ENCODE peak calls at places on chromosomes 1 and 21, in four cellular contexts. A is ACHN; N is activated T-cell treated with anti-CD3 and anti-CD28 coated beads, Interleukin-2, amount 50 U/mL, for 72 hours; O is CD8-positive, alpha-beta T cell. P is an unnamed sample.

GRCh38 chr1:154998818-154999650 is 3.6 kb upstream of the ZBTB7B start:
- DNase-seq in A (peak; percentile 76), N (peak; percentile 80), O (peak; percentile 47), P (peak; percentile 72)

GRCh38 chr1:216034506-216034905 is 388.7 kb downstream of the USH2A start:
- DNase-seq in A (peak; percentile 53), N (no peak), O (no peak), P (peak; percentile 41)

GRCh38 chr1:98053471-98054366 is 132.9 kb upstream of the DPYD start:
- DNase-seq in A (peak; percentile 78), N (peak; percentile 61), O (peak; percentile 39), P (peak; percentile 82)

GRCh38 chr21:16241500-16241963 is 511.8 kb downstream of the USP25 start:
- DNase-seq in A (no peak), N (no peak), O (no peak), P (no peak)

GRCh38 chr1:161200992-161201827 is 957 bp upstream of the NDUFS2 start:
- DNase-seq in A (no peak), N (no peak), O (no peak), P (no peak)

GRCh38 chr1:237976345-237976744 is 85.6 kb upstream of the ZP4 start:
- DNase-seq in A (no peak), N (no peak), O (no peak), P (no peak)

GRCh38 chr21:27047331-27048314 is 80.7 kb upstream of the ADAMTS5 start:
- DNase-seq in A (no peak), N (no peak), O (no peak), P (no peak)

GRCh38 chr1:94858276-94858675 is 38.1 kb downstream of the SLC44A3 start:
- DNase-seq in A (no peak), N (no peak), O (no peak), P (no peak)

GRCh38 chr1:179231923-179232322 is 2.4 kb upstream of the ABL2 start:
- DNase-seq in A (no peak), N (no peak), O (no peak), P (no peak)

GRCh38 chr21:32726742-32727477 is 903 bp downstream of the SYNJ1 start:
- DNase-seq in A (peak; percentile 23), N (no peak), O (no peak), P (peak; percentile 3)

GRCh38 chr1:67031121-67031520 is 22.8 kb downstream of the SLC35D1 start:
- DNase-seq in A (no peak), N (no peak), O (no peak), P (no peak)

GRCh38 chr1:18945401-18945849 is 11.1 kb downstream of the IFFO2 start:
- DNase-seq in A (no peak), N (no peak), O (no peak), P (no peak)

GRCh38 chr1:108079550-108079949 is 114.6 kb upstream of the VAV3 start:
- DNase-seq in A (no peak), N (peak; percentile 51), O (peak; percentile 29), P (no peak)

GRCh38 chr1:233327938-233328660 is 575 bp downstream of the MAP3K21 start:
- DNase-seq in A (peak; percentile 31), N (peak; percentile 45), O (no peak), P (peak; percentile 53)

GRCh38 chr1:67118191-67118590 is 16.6 kb downstream of the C1orf141 start:
- DNase-seq in A (no peak), N (no peak), O (no peak), P (no peak)

P was measured in Calu3.